ENCODE peak calls at places on chromosomes 3 and 15, in four cellular contexts. W, G, U and F are unnamed samples.

GRCh38 chr15:47857384-47858168 is 140.3 kb downstream of the SEMA6D start:
- DNase-seq in G (no peak), U (no peak), W (no peak), F (no peak)

GRCh38 chr15:65663521-65663920 is 41.8 kb downstream of the SLC24A1 start:
- DNase-seq in G (no peak), U (no peak), W (no peak), F (no peak)

GRCh38 chr3:113747719-113748046 is 848 bp downstream of the ATP6V1A start:
- DNase-seq in U (no peak), W (no peak), G (peak; percentile 13), F (no peak)

GRCh38 chr3:149426325-149426724 is 48.2 kb upstream of the TM4SF4 start:
- DNase-seq in U (no peak), W (no peak), G (no peak), F (no peak)

GRCh38 chr3:171749128-171749527 is 61.2 kb downstream of the PLD1 start:
- DNase-seq in G (no peak), U (no peak), W (no peak), F (no peak)

GRCh38 chr15:43955140-43955539 is 128.3 kb downstream of the WDR76 start:
- DNase-seq in G (no peak), W (no peak), U (no peak), F (no peak)

GRCh38 chr15:85950101-85950500 is 129.6 kb upstream of the AGBL1 start:
- DNase-seq in U (no peak), G (peak; percentile 43), W (no peak), F (no peak)

GRCh38 chr15:68797589-68798377 is 22.9 kb downstream of the ANP32A start:
- DNase-seq in W (no peak), U (no peak), G (no peak), F (no peak)

GRCh38 chr15:100248236-100248635 is 93.5 kb downstream of the ADAMTS17 start:
- DNase-seq in W (no peak), G (no peak), U (no peak), F (no peak)

GRCh38 chr3:190614466-190615384 is 100.8 kb downstream of the IL1RAP start:
- DNase-seq in W (no peak), G (no peak), U (peak; percentile 58), F (no peak)

GRCh38 chr3:190617185-190617584 is 103.3 kb downstream of the IL1RAP start:
- DNase-seq in G (peak; percentile 57), U (peak; percentile 91), W (peak; percentile 7), F (no peak)

GRCh38 chr3:190618349-190619030 is 104.6 kb downstream of the IL1RAP start:
- DNase-seq in U (peak; percentile 66), G (no peak), W (no peak), F (no peak)

GRCh38 chr3:190616627-190617026 is 102.7 kb downstream of the IL1RAP start:
- DNase-seq in W (no peak), G (no peak), U (peak; percentile 87), F (no peak)

DNA sequence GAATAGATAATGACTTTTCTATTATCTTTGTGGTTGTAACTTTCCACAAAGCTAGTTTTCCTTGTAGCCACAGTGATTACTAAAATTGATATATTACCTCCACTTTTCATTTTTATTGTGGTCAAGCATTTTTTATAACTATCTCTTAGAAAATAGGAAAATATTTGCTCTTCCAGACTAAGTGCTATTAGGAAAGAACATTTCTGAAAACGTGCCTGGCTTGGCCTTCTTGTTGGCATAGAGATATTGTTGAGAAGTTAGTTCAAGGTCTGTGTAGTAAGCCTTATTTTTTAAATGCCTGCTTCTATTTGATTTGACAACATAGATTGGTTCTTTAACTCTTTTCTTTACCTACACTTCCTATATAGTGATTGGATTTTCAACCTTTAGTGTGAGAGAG is 101.7 kb downstream of the IL1RAP start:
- DNase-seq in U (no peak), W (no peak), G (no peak), F (no peak)
- H3K27ac ChIP-seq in U (peak overlapping the region; percentile 99), W (no peak overlapping the region), G (peak overlapping the region; percentile 93), F (no peak overlapping the region)

DNA sequence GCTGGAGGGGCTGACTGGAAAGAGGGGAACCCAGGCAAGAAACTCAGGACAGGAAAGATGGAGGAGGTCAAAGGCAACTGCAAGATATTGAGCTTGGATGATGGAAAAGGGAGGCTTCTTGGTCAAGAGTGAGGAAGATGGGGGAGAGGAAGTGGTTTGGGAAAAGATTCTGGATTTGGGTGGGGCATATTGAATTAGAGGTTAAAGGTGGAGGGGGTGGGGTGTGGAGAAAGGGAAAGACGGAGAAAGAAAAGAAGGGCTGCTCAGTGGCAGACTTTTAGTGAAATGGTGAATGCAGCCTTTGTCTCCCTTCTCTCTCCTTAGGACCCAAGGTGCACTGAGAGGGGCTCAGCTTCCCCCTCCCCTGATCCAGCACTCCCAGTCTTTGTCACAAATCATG is 655 bp upstream of the FAM3D start:
- DNase-seq in W (no peak), G (no peak), U (no peak), F (no peak)
- H3K27ac ChIP-seq in W (no peak overlapping the region), G (no peak overlapping the region), U (no peak overlapping the region), F (no peak overlapping the region)

DNA sequence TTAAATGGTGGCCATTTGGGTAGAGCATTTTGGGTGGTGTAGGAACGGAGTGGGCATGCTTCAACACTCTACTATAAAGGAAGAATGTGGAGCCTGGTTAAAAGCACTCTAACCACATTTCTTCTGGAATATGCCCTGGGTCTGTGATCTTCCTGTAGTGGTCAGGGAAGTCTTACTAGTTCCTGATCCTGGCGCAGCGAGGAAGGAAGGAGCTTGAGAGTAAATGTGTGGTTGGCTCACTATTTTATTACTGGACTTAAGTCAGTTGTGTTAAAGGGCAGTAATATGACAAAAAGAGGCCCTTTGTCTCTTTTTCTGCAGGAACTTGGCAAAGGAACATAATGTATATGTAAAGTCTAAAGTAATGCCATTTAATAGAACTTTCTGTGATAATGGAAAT is 197.6 kb upstream of the ZPLD1 start:
- DNase-seq in G (no peak), U (no peak), W (no peak), F (no peak)
- H3K27ac ChIP-seq in G (no peak overlapping the region), U (no peak overlapping the region), W (no peak overlapping the region), F (no peak overlapping the region)

GRCh38 chr3:25654576-25654975 is 10.1 kb downstream of the TOP2B start:
- DNase-seq in U (no peak), W (no peak), G (no peak), F (no peak)
- H3K27ac ChIP-seq in U (no peak overlapping the region), W (no peak overlapping the region), G (no peak overlapping the region), F (no peak overlapping the region)

GRCh38 chr15:71125831-71126453 is 10.7 kb downstream of the THSD4 start:
- DNase-seq in U (no peak), G (no peak), W (no peak), F (no peak)
- H3K27ac ChIP-seq in U (no peak overlapping the region), G (no peak overlapping the region), W (no peak overlapping the region), F (no peak overlapping the region)

DNA sequence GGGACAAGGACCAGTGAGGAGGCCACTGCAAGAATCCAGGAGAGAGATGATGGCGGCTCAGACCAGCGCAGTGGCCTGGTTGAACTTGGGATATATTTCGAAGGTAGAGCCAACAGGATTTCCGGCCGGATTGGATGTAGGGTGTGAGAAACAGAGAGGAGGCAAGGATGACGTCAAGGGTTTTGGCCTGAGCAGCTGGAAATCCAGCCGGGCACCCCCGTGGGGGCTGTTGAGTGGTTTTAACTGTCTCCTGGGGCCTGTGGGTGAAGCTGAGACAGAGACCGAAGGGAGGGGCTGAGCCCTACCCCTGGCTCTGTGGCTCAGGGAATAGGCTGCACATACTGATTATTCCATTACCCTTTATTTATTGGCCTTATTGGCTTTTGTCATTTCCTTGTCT is 45.7 kb downstream of the EXOG start:
- DNase-seq in W (no peak), G (no peak), U (no peak), F (no peak)
- H3K27ac ChIP-seq in W (no peak overlapping the region), G (no peak overlapping the region), U (no peak overlapping the region), F (no peak overlapping the region)

GRCh38 chr3:183448369-183449128 is 20.1 kb upstream of the MCF2L2 start:
- DNase-seq in U (no peak), G (no peak), W (no peak), F (no peak)

GRCh38 chr3:183449391-183449790 is 21.0 kb upstream of the MCF2L2 start:
- DNase-seq in W (no peak), G (no peak), U (no peak), F (no peak)

GRCh38 chr3:183446838-183447205 is 18.4 kb upstream of the MCF2L2 start:
- DNase-seq in U (no peak), G (no peak), W (no peak), F (no peak)

GRCh38 chr3:183449791-183450190 is 21.4 kb upstream of the MCF2L2 start:
- DNase-seq in U (no peak), W (no peak), G (no peak), F (no peak)

GRCh38 chr3:183447206-183448001 is 19.0 kb upstream of the MCF2L2 start:
- DNase-seq in U (peak; percentile 74), W (peak; percentile 67), G (peak; percentile 76), F (peak; percentile 79)
- H3K27ac ChIP-seq in U (peak overlapping the region; percentile 64), W (peak overlapping the region; percentile 55), G (no peak overlapping the region), F (peak overlapping the region; percentile 83)

GRCh38 chr3:50599716-50600118 is 11.9 kb downstream of the CISH start:
- DNase-seq in U (no peak), W (no peak), G (no peak), F (no peak)

GRCh38 chr3:50600841-50601591 is 10.6 kb downstream of the CISH start:
- DNase-seq in W (peak; percentile 69), G (peak; percentile 98), U (peak; percentile 97), F (peak; percentile 62)

GRCh38 chr3:50602675-50603191 is 8.8 kb downstream of the CISH start:
- DNase-seq in W (no peak), U (no peak), G (no peak), F (no peak)

GRCh38 chr3:50599115-50599715 is 12.4 kb downstream of the CISH start:
- DNase-seq in W (no peak), U (no peak), G (no peak), F (no peak)

GRCh38 chr3:50600141-50600753 is 11.3 kb downstream of the CISH start:
- DNase-seq in G (peak; percentile 79), W (no peak), U (no peak), F (no peak)
- H3K27ac ChIP-seq in G (peak overlapping the region; percentile 99), W (peak overlapping the region; percentile 81), U (peak overlapping the region; percentile 94), F (peak overlapping the region; percentile 84)

DNA sequence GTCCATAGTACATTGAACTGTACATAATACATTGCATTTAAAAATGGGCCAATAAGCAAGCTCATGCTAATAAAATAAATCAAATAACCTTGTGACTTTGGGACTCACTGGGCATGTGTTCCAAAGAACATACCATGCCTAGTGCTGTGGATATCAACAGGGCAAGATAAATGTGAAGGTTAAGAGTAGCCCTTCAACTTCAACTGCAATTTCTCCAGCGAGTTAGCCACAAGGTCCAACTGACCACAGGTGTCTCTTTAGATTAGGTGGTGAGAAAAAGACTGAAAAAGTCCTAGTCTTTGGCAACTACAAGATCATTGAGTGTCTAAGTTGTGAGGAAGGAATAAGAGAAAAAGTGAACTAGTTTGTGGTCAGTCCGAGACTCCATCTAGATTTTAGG is 78.3 kb upstream of the ATP11B start:
- DNase-seq in G (no peak), U (no peak), W (no peak), F (no peak)
- H3K27ac ChIP-seq in G (no peak overlapping the region), U (no peak overlapping the region), W (no peak overlapping the region), F (no peak overlapping the region)

GRCh38 chr3:17136251-17136721 is 251.5 kb downstream of the PLCL2 start:
- DNase-seq in W (no peak), U (no peak), G (no peak), F (no peak)
- H3K27ac ChIP-seq in W (no peak overlapping the region), U (no peak overlapping the region), G (no peak overlapping the region), F (no peak overlapping the region)